ENCODE peak calls at places on chromosomes 11 and 22, in seven cellular contexts. C, G, N, S, V, F and R are unnamed samples.

GRCh38 chr11:132456735-132457328 is 1075.5 kb downstream of the OPCML start:
- DNase-seq in G (no peak), S (no peak), C (no peak), V (no peak), N (no peak), F (no peak), R (no peak)

GRCh38 chr11:45145421-45146071 is 893 bp upstream of the PRDM11 start:
- DNase-seq in C (no peak), S (no peak), V (no peak), F (no peak), N (peak), G (peak), R (no peak)

GRCh38 chr11:125167954-125168821 is 3.6 kb downstream of the PKNOX2 start:
- DNase-seq in F (no peak), V (no peak), C (no peak), G (no peak), N (no peak), S (no peak), R (no peak)

GRCh38 chr22:35910926-35911325 is 117.7 kb downstream of the RBFOX2 start:
- DNase-seq in C (no peak), V (no peak), F (no peak), N (no peak), S (no peak), G (peak), R (no peak)

GRCh38 chr11:118009821-118010737 is 23.9 kb downstream of the IL10RA start:
- DNase-seq in F (no peak), G (no peak), N (no peak), V (no peak), S (no peak), C (no peak), R (no peak)

GRCh38 chr11:94796863-94797262 is 28.7 kb downstream of the AMOTL1 start:
- DNase-seq in G (no peak), C (no peak), F (no peak), V (no peak), S (no peak), N (no peak), R (no peak)

GRCh38 chr22:36739185-36739584 is 35.6 kb upstream of the CACNG2 start:
- DNase-seq in F (no peak), C (no peak), G (no peak), V (no peak), N (no peak), S (no peak), R (no peak)

GRCh38 chr22:33352768-33353167 is 294.6 kb upstream of the SYN3 start:
- DNase-seq in G (no peak), V (no peak), N (no peak), C (no peak), S (no peak), F (no peak), R (no peak)

GRCh38 chr22:17434856-17435255 is 65.6 kb downstream of the CECR2 start:
- DNase-seq in V (no peak), G (no peak), C (no peak), S (no peak), N (no peak), F (no peak), R (no peak)

GRCh38 chr11:132334769-132335280 is 964.4 kb downstream of the NTM start:
- DNase-seq in S (no peak), F (no peak), G (no peak), C (no peak), N (no peak), V (no peak), R (no peak)

GRCh38 chr11:35717043-35717442 is 54.5 kb downstream of the TRIM44 start:
- DNase-seq in N (no peak), F (no peak), G (peak), S (no peak), C (no peak), V (no peak), R (no peak)

GRCh38 chr22:41621099-41621910 is at the start of gene XRCC6:
- DNase-seq in C (peak), V (peak), G (peak), S (peak), F (peak), N (peak), R (peak)

GRCh38 chr22:39994046-39994565 is 648 bp upstream of the FAM83F start:
- DNase-seq in F (no peak), S (peak), V (no peak), G (no peak), C (peak), N (peak), R (no peak)

GRCh38 chr22:38240734-38241252 is 32.0 kb downstream of the TMEM184B start:
- DNase-seq in F (peak), G (peak), V (no peak), N (no peak), C (no peak), S (no peak), R (peak)

GRCh38 chr22:31488988-31489617 is 539 bp downstream of the EIF4ENIF1 start:
- DNase-seq in G (peak), F (peak), S (peak), V (peak), N (peak), C (peak), R (no peak)

GRCh38 chr22:40199223-40199622 is 21.5 kb downstream of the TNRC6B start:
- DNase-seq in V (no peak), S (no peak), N (no peak), C (no peak), G (no peak), F (no peak), R (no peak)

GRCh38 chr22:17902960-17903359 is 121.4 kb downstream of the MICAL3 start:
- DNase-seq in C (no peak), N (no peak), V (no peak), S (no peak), G (no peak), F (no peak), R (no peak)

GRCh38 chr22:48445113-48445827 is 1382.4 kb downstream of the BRD1 start:
- DNase-seq in C (no peak), F (no peak), N (peak), V (no peak), S (no peak), G (no peak), R (no peak)

GRCh38 chr22:32579533-32580220 is 105.1 kb downstream of the FBXO7 start:
- DNase-seq in V (no peak), C (no peak), G (no peak), F (no peak), S (no peak), N (peak), R (no peak)

GRCh38 chr11:73171762-73172161 is 29.6 kb upstream of the FCHSD2 start:
- DNase-seq in N (no peak), F (no peak), G (no peak), S (no peak), C (no peak), V (no peak), R (no peak)

GRCh38 chr11:42462558-42463310 is 849.1 kb upstream of the API5 start:
- DNase-seq in C (no peak), V (no peak), G (no peak), S (no peak), N (no peak), F (no peak), R (no peak)

GRCh38 chr11:126072821-126073594 is 10.3 kb upstream of the CDON start:
- DNase-seq in G (no peak), V (no peak), N (no peak), S (no peak), F (no peak), C (no peak), R (no peak)